ENCODE peak calls at places on chromosomes 12 and 14, in five cellular contexts. Z, Q, W, X and L are unnamed samples.

GRCh38 chr12:19719650-19720049 is 280.4 kb downstream of the AEBP2 start:
- DNase-seq in W (no peak), X (no peak), Z (no peak), Q (no peak), L (no peak)

GRCh38 chr12:28110329-28110728 is 79.9 kb upstream of the CCDC91 start:
- DNase-seq in Z (peak; percentile 46), X (no peak), Q (no peak), W (no peak), L (no peak)

GRCh38 chr14:93939304-93940229 is 12.4 kb downstream of the FAM181A start:
- DNase-seq in Q (peak; percentile 91), Z (peak; percentile 66), X (peak; percentile 90), W (peak; percentile 83), L (no peak)

GRCh38 chr12:124228050-124228711 is 66.7 kb upstream of the RFLNA start:
- DNase-seq in Q (no peak), X (no peak), W (no peak), Z (no peak), L (no peak)

GRCh38 chr14:54901380-54902142 is 1.1 kb downstream of the GCH1 start:
- DNase-seq in X (peak; percentile 22), W (no peak), Z (no peak), Q (no peak), L (no peak)

GRCh38 chr12:24948452-24948815 is 467 bp downstream of the BCAT1 start:
- DNase-seq in W (peak; percentile 12), Z (peak; percentile 66), Q (no peak), X (no peak), L (no peak)

GRCh38 chr12:3342051-3342450 is 149.0 kb upstream of the PRMT8 start:
- DNase-seq in Q (no peak), Z (peak; percentile 28), X (no peak), W (peak; percentile 89), L (no peak)

GRCh38 chr14:32259368-32260013 is 56.4 kb upstream of the RNU6-8 start:
- DNase-seq in Z (peak; percentile 55), Q (no peak), W (no peak), X (no peak), L (peak; percentile 17)

GRCh38 chr12:93798279-93798678 is 121.1 kb downstream of the CRADD start:
- DNase-seq in X (no peak), Z (no peak), Q (no peak), W (no peak), L (no peak)

GRCh38 chr14:57392830-57393229 is 2.4 kb downstream of the NAA30 start:
- DNase-seq in X (no peak), W (no peak), Q (no peak), Z (no peak), L (no peak)

GRCh38 chr12:3223601-3224529 is 146.7 kb downstream of the TSPAN9 start:
- DNase-seq in Z (no peak), W (peak; percentile 70), X (no peak), Q (no peak), L (no peak)

GRCh38 chr12:53097564-53098353 is at the start of gene IGFBP6:
- DNase-seq in Q (peak; percentile 83), X (peak; percentile 79), Z (peak; percentile 40), W (peak; percentile 69), L (no peak)

GRCh38 chr12:46462641-46463355 is 90.2 kb upstream of the SLC38A2 start:
- DNase-seq in W (no peak), Q (no peak), Z (no peak), X (no peak), L (no peak)

GRCh38 chr14:65469903-65470302 is 57.4 kb downstream of the FUT8 start:
- DNase-seq in X (no peak), Q (no peak), Z (no peak), W (no peak), L (no peak)

GRCh38 chr12:39287817-39288216 is 155.1 kb downstream of the KIF21A start:
- DNase-seq in W (no peak), Q (no peak), Z (no peak), X (no peak), L (no peak)

GRCh38 chr12:51687142-51687935 is 96.3 kb downstream of the SCN8A start:
- DNase-seq in W (no peak), Q (no peak), Z (peak; percentile 61), X (no peak), L (peak; percentile 78)

GRCh38 chr14:55581011-55581806 is 1.2 kb downstream of the KTN1 start:
- DNase-seq in Q (peak; percentile 69), W (peak; percentile 63), X (peak; percentile 50), Z (peak; percentile 40), L (no peak)

GRCh38 chr12:122001379-122002209 is 20.1 kb upstream of the BCL7A start:
- DNase-seq in Q (no peak), X (no peak), W (no peak), Z (no peak), L (no peak)

GRCh38 chr14:77184396-77185092 is 2.9 kb downstream of the TMEM63C start:
- DNase-seq in X (no peak), W (no peak), Z (no peak), Q (no peak), L (no peak)

GRCh38 chr14:49754570-49755097 is 13.3 kb upstream of the KLHDC2 start:
- DNase-seq in Z (no peak), Q (no peak), X (no peak), W (no peak), L (no peak)

GRCh38 chr12:29334911-29335310 is 46.1 kb downstream of the ERGIC2 start:
- DNase-seq in Q (no peak), X (no peak), Z (no peak), W (no peak), L (no peak)

GRCh38 chr12:4320859-4321701 is at the start of gene TIGAR:
- DNase-seq in Z (peak; percentile 85), X (peak; percentile 93), Q (peak; percentile 98), W (peak; percentile 98), L (peak; percentile 48)

GRCh38 chr14:77562681-77563080 is 53.8 kb downstream of the SPTLC2 start:
- DNase-seq in X (no peak), W (no peak), Z (peak; percentile 30), Q (no peak), L (peak; percentile 83)

GRCh38 chr12:54358620-54358944 is 5.7 kb downstream of the GPR84 start:
- DNase-seq in Q (no peak), X (no peak), Z (no peak), W (no peak), L (no peak)

GRCh38 chr14:21192875-21193535 is 37.1 kb upstream of the OR5AU1 start:
- DNase-seq in Z (no peak), X (no peak), Q (no peak), W (no peak), L (no peak)

GRCh38 chr14:21191261-21191808 is 35.5 kb upstream of the OR5AU1 start:
- DNase-seq in Z (no peak), X (no peak), W (no peak), Q (no peak), L (no peak)

GRCh38 chr14:21192447-21192822 is 36.6 kb upstream of the OR5AU1 start:
- DNase-seq in Q (no peak), X (no peak), W (no peak), Z (no peak), L (no peak)

GRCh38 chr14:21194597-21194996 is 38.7 kb upstream of the OR5AU1 start:
- DNase-seq in Z (no peak), W (no peak), X (no peak), Q (no peak), L (no peak)

DNA sequence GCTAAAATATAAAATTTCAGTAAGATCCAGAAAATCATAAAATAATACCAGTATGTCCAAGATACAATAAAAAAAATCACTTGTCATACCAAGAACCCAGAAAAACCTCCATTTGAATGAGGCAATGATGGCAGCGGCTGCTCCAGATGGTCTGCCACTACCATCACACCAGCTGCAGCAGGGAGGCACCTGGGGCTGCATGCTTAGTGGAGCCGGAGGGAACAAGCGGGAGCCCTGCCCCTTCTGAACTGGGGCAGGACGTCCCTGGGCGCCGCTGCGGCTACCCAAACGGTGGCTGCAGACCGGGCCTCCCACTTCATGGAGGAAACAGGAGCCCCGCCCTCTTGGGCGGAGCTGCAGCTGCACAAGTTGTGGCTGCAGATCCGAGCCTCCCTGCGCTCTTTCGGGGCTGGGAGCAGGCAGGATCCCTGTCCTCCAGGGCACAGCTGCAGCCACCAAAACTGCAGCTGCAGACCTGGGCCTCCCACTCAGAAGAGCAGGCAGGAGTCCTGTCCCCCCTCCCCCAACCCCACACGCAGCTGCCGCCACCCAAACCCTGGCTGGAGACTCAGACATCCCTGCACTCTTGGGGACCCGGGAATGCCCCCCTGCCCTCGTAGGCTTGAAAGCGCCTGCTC is 36.1 kb upstream of the OR5AU1 start:
- DNase-seq in X (peak; percentile 85), Z (no peak), W (peak; percentile 82), Q (peak; percentile 90), L (no peak)
- H3K4me3 ChIP-seq in X (peak overlapping the region; percentile 9), Z (peak overlapping the region; percentile 38), W (no peak overlapping the region), Q (peak overlapping the region; percentile 37), L (peak overlapping the region; percentile 29)

GRCh38 chr14:44873536-44873935 is 88.2 kb downstream of the KLHL28 start:
- DNase-seq in W (no peak), Q (no peak), Z (no peak), X (no peak), L (no peak)
- H3K4me3 ChIP-seq in W (no peak overlapping the region), Q (no peak overlapping the region), Z (no peak overlapping the region), X (no peak overlapping the region), L (no peak overlapping the region)

GRCh38 chr12:69239922-69240624 is 704 bp downstream of the CPSF6 start:
- DNase-seq in Z (peak; percentile 15), Q (peak; percentile 82), W (peak; percentile 68), X (peak; percentile 42), L (no peak)

GRCh38 chr12:69239286-69239921 is at the start of gene CPSF6:
- DNase-seq in Q (peak; percentile 99), X (peak; percentile 96), W (peak; percentile 98), Z (peak; percentile 84), L (peak; percentile 44)

GRCh38 chr12:69240625-69240984 is 1.2 kb downstream of the CPSF6 start:
- DNase-seq in W (peak; percentile 21), X (no peak), Q (no peak), Z (no peak), L (no peak)

GRCh38 chr12:69241444-69242092 is 2.2 kb downstream of the CPSF6 start:
- DNase-seq in Q (no peak), X (no peak), W (no peak), Z (peak; percentile 22), L (no peak)

DNA sequence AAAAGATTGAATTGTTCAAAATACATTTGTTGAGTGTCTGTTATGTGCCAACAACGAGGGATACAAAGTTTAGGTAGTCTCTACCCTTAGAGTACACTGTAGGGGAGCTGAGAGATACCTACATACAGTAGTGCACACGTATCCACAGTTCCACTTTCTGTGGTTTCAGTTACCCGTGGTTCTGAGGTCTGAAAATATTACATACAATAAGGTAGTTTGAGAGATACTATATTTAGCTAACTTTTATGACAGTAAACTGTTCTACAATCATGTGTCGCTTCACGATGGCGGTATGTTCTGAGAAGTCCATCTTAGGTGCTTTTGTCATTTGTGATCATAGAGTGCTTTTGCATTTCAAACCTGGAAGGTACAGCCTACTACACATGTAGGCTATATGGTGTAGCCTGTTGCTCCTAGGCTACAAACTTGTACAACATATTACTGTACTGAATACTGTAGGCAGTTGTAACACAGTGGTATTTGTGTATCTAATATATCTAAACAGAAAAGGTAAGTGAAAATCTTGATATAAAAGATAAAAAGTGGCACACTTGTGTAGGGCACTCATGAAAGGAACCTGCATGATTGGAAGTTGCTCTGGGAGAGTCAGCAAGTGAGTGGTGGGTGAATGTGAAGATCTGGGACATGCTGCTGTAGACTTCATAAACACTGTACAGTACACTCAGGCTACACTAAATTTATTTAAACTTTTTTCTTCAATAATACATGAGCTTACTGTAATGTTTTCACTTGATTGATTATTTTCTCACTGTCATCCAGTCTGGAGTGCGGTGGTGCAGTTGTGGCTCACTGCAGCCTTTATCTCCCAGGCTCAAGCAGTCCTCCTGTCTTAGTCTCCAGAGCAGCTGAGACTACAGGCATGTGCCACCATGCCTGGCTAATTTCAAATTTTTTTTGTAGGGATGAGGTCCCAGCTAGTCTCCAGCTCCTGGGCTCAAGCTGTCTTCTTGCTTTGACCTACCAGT is 4.0 kb downstream of the CPSF6 start:
- DNase-seq in W (no peak), Z (no peak), X (no peak), Q (no peak), L (no peak)
- H3K4me3 ChIP-seq in W (no peak overlapping the region), Z (no peak overlapping the region), X (no peak overlapping the region), Q (no peak overlapping the region), L (no peak overlapping the region)

GRCh38 chr12:45244561-45245348 is 28.9 kb downstream of the ANO6 start:
- DNase-seq in X (no peak), Q (no peak), Z (peak; percentile 69), W (no peak), L (peak; percentile 64)
- H3K4me3 ChIP-seq in X (no peak overlapping the region), Q (no peak overlapping the region), Z (peak overlapping the region; percentile 3), W (no peak overlapping the region), L (no peak overlapping the region)